ENCODE peak calls at places on chromosomes 6 and 20, in seven cellular contexts. M is activated T-helper 2 cell treated with anti-CD3 and anti-CD28 coated beads, Interferon-gamma antibody, Interleukin-2, Interleukin-4, amounts not matched to agents 10 μg/mL and 5 μg/mL and 100 μg/mL, durations not matched to agents 14 hours and 24 hours and 36 hours; B is C1 segment of cervical spinal cord; W is stimulated activated naive B cell treated with anti-CD40 and anti-IgM and Interleukin-4, amounts not matched to agents 10 μg/mL and 1 μg/mL and 100 μg/mL, for 72 hours; F is DMS153; C is HFFc6; D is fibroblast of lung. H is an unnamed sample.

GRCh38 chr6:169701218-169701952 is 444 bp downstream of the WDR27 start:
- DNase-seq in D (no peak), M (no peak), W (no peak), C (no peak), F (no peak), B (no peak), H (no peak)

GRCh38 chr6:111551521-111552231 is 54.0 kb downstream of the TRAF3IP2 start:
- DNase-seq in B (no peak), W (no peak), M (no peak), F (peak), C (peak), D (no peak), H (no peak)

GRCh38 chr20:48556956-48557355 is 270.8 kb downstream of the PREX1 start:
- DNase-seq in W (no peak), B (no peak), F (no peak), D (no peak), M (no peak), C (no peak), H (no peak)

GRCh38 chr6:41732601-41733348 is 2.6 kb downstream of the TFEB start:
- DNase-seq in W (peak), D (no peak), F (no peak), C (no peak), B (peak), M (peak), H (no peak)

GRCh38 chr20:56516631-56517030 is 7.9 kb upstream of the FAM209A start:
- DNase-seq in W (no peak), C (no peak), M (no peak), B (peak), F (no peak), D (no peak), H (no peak)

GRCh38 chr20:23153696-23154341 is 67.7 kb upstream of the CD93 start:
- DNase-seq in D (no peak), W (no peak), B (no peak), F (no peak), C (no peak), M (no peak), H (no peak)

GRCh38 chr6:65259080-65259479 is 447.9 kb downstream of the EYS start:
- DNase-seq in C (no peak), W (no peak), D (peak), M (no peak), B (no peak), F (no peak), H (no peak)

GRCh38 chr6:56374841-56375369 is 127.5 kb upstream of the COL21A1 start:
- DNase-seq in D (peak), F (no peak), C (peak), M (no peak), B (no peak), W (no peak), H (no peak)

GRCh38 chr20:37506166-37506725 is 14.8 kb upstream of the NNAT start:
- DNase-seq in D (no peak), W (no peak), C (no peak), F (no peak), M (no peak), B (no peak), H (no peak)

GRCh38 chr6:170135041-170135440 is 155.8 kb downstream of the DLL1 start:
- DNase-seq in D (no peak), M (no peak), C (no peak), B (no peak), F (no peak), W (no peak), H (no peak)

H was measured in hippocampal formation.